ENCODE peak calls at places on chromosomes 12 and 14, in six cellular contexts. One of them, this sample, is unnamed.

GRCh38 chr12:120669055-120669828 is 17.7 kb upstream of the MLEC start:
- DNase-seq in upper lobe of left lung: no peak
- DNase-seq in lung: no peak
- DNase-seq in tibial artery: peak; percentile 32
- DNase-seq in heart left ventricle: no peak
- DNase-seq in keratinocyte: no peak
- DNase-seq in this sample: no peak

GRCh38 chr14:33280646-33281045 is 342.0 kb downstream of the NPAS3 start:
- DNase-seq in keratinocyte: no peak
- DNase-seq in tibial artery: no peak
- DNase-seq in lung: no peak
- DNase-seq in heart left ventricle: no peak
- DNase-seq in upper lobe of left lung: no peak
- DNase-seq in this sample: peak; percentile 16

GRCh38 chr12:22377731-22378496 is 43.4 kb upstream of the ST8SIA1 start:
- DNase-seq in heart left ventricle: no peak
- DNase-seq in lung: no peak
- DNase-seq in upper lobe of left lung: no peak
- DNase-seq in tibial artery: no peak
- DNase-seq in keratinocyte: no peak
- DNase-seq in this sample: peak; percentile 33

GRCh38 chr12:124626841-124627502 is 59.6 kb upstream of the NCOR2 start:
- DNase-seq in tibial artery: peak; percentile 80
- DNase-seq in keratinocyte: no peak
- DNase-seq in heart left ventricle: peak; percentile 86
- DNase-seq in upper lobe of left lung: no peak
- DNase-seq in lung: no peak
- DNase-seq in this sample: peak; percentile 87

GRCh38 chr14:69153848-69154208 is 909 bp upstream of the DCAF5 start:
- DNase-seq in tibial artery: peak; percentile 42
- DNase-seq in heart left ventricle: peak; percentile 39
- DNase-seq in upper lobe of left lung: peak; percentile 56
- DNase-seq in lung: peak; percentile 33
- DNase-seq in keratinocyte: no peak
- DNase-seq in this sample: no peak

GRCh38 chr12:37548266-37548805 is 768.2 kb upstream of the ALG10B start:
- DNase-seq in tibial artery: no peak
- DNase-seq in keratinocyte: no peak
- DNase-seq in upper lobe of left lung: no peak
- DNase-seq in lung: no peak
- DNase-seq in heart left ventricle: no peak
- DNase-seq in this sample: no peak

GRCh38 chr14:67857778-67858350 is 38.3 kb downstream of the RAD51B start:
- DNase-seq in tibial artery: no peak
- DNase-seq in heart left ventricle: no peak
- DNase-seq in lung: no peak
- DNase-seq in keratinocyte: no peak
- DNase-seq in upper lobe of left lung: no peak
- DNase-seq in this sample: no peak

GRCh38 chr14:99408286-99408970 is 72.2 kb downstream of the SETD3 start:
- DNase-seq in lung: no peak
- DNase-seq in keratinocyte: no peak
- DNase-seq in heart left ventricle: no peak
- DNase-seq in tibial artery: no peak
- DNase-seq in upper lobe of left lung: peak; percentile 56
- DNase-seq in this sample: no peak

GRCh38 chr12:128724468-128725046 is 99.2 kb downstream of the SLC15A4 start:
- DNase-seq in upper lobe of left lung: no peak
- DNase-seq in heart left ventricle: no peak
- DNase-seq in lung: no peak
- DNase-seq in keratinocyte: no peak
- DNase-seq in tibial artery: no peak
- DNase-seq in this sample: no peak

GRCh38 chr12:79409562-79409961 is 281.2 kb downstream of the PAWR start:
- DNase-seq in tibial artery: no peak
- DNase-seq in heart left ventricle: no peak
- DNase-seq in lung: no peak
- DNase-seq in keratinocyte: no peak
- DNase-seq in upper lobe of left lung: no peak
- DNase-seq in this sample: peak; percentile 93

GRCh38 chr14:87712386-87713113 is 280.4 kb downstream of the GALC start:
- DNase-seq in tibial artery: no peak
- DNase-seq in upper lobe of left lung: no peak
- DNase-seq in lung: no peak
- DNase-seq in keratinocyte: no peak
- DNase-seq in heart left ventricle: no peak
- DNase-seq in this sample: no peak

GRCh38 chr12:3354586-3354985 is 136.4 kb upstream of the PRMT8 start:
- DNase-seq in keratinocyte: no peak
- DNase-seq in upper lobe of left lung: no peak
- DNase-seq in lung: no peak
- DNase-seq in heart left ventricle: no peak
- DNase-seq in tibial artery: no peak
- DNase-seq in this sample: no peak

GRCh38 chr12:13347241-13348043 is 150.9 kb downstream of the EMP1 start:
- DNase-seq in tibial artery: no peak
- DNase-seq in lung: no peak
- DNase-seq in upper lobe of left lung: no peak
- DNase-seq in heart left ventricle: no peak
- DNase-seq in keratinocyte: no peak
- DNase-seq in this sample: peak; percentile 71

GRCh38 chr12:123363743-123364531 is 710 bp downstream of the SBNO1 start:
- DNase-seq in tibial artery: no peak
- DNase-seq in heart left ventricle: peak; percentile 10
- DNase-seq in upper lobe of left lung: peak; percentile 26
- DNase-seq in keratinocyte: no peak
- DNase-seq in lung: peak; percentile 31
- DNase-seq in this sample: peak; percentile 17

GRCh38 chr14:35277179-35277578 is 15.0 kb upstream of the PSMA6 start:
- DNase-seq in upper lobe of left lung: peak; percentile 49
- DNase-seq in keratinocyte: no peak
- DNase-seq in tibial artery: no peak
- DNase-seq in heart left ventricle: no peak
- DNase-seq in lung: no peak
- DNase-seq in this sample: no peak

GRCh38 chr12:51378749-51379148 is 12.5 kb downstream of the GALNT6 start:
- DNase-seq in lung: no peak
- DNase-seq in upper lobe of left lung: no peak
- DNase-seq in tibial artery: no peak
- DNase-seq in keratinocyte: no peak
- DNase-seq in heart left ventricle: no peak
- DNase-seq in this sample: no peak
- H3K4me3 ChIP-seq in lung: no peak overlapping the region
- H3K4me3 ChIP-seq in upper lobe of left lung: no peak overlapping the region
- H3K4me3 ChIP-seq in tibial artery: no peak overlapping the region
- H3K4me3 ChIP-seq in keratinocyte: no peak overlapping the region
- H3K4me3 ChIP-seq in heart left ventricle: no peak overlapping the region
- H3K4me3 ChIP-seq in this sample: no peak overlapping the region

GRCh38 chr12:131830335-131831020 is 2.3 kb downstream of the MMP17 start:
- DNase-seq in tibial artery: peak; percentile 71
- DNase-seq in keratinocyte: no peak
- DNase-seq in heart left ventricle: peak; percentile 80
- DNase-seq in lung: peak; percentile 65
- DNase-seq in upper lobe of left lung: peak; percentile 76
- DNase-seq in this sample: peak; percentile 78
- TF ChIP-seq CTCF in tibial artery: peak; percentile 40
- TF ChIP-seq CTCF in keratinocyte: peak; percentile 60
- TF ChIP-seq CTCF in heart left ventricle: peak; percentile 61
- TF ChIP-seq CTCF in lung: peak; percentile 17
- TF ChIP-seq CTCF in upper lobe of left lung: peak; percentile 49
- TF ChIP-seq CTCF in this sample: peak; percentile 63

GRCh38 chr12:53388932-53389331 is 9.0 kb downstream of the SP1 start:
- DNase-seq in lung: no peak
- DNase-seq in keratinocyte: no peak
- DNase-seq in tibial artery: no peak
- DNase-seq in upper lobe of left lung: no peak
- DNase-seq in heart left ventricle: no peak
- DNase-seq in this sample: no peak
- H3K4me3 ChIP-seq in lung: no peak overlapping the region
- H3K4me3 ChIP-seq in keratinocyte: no peak overlapping the region
- H3K4me3 ChIP-seq in tibial artery: no peak overlapping the region
- H3K4me3 ChIP-seq in upper lobe of left lung: no peak overlapping the region
- H3K4me3 ChIP-seq in heart left ventricle: peak overlapping the region; percentile 5
- H3K4me3 ChIP-seq in this sample: no peak overlapping the region

GRCh38 chr14:58131386-58131785 is 20.6 kb downstream of the ARMH4 start:
- DNase-seq in keratinocyte: no peak
- DNase-seq in heart left ventricle: no peak
- DNase-seq in tibial artery: no peak
- DNase-seq in upper lobe of left lung: no peak
- DNase-seq in lung: no peak
- DNase-seq in this sample: peak; percentile 34
- TF ChIP-seq CTCF in keratinocyte: no peak
- TF ChIP-seq CTCF in heart left ventricle: no peak
- TF ChIP-seq CTCF in tibial artery: no peak
- TF ChIP-seq CTCF in upper lobe of left lung: no peak
- TF ChIP-seq CTCF in lung: no peak
- TF ChIP-seq CTCF in this sample: no peak

DNA sequence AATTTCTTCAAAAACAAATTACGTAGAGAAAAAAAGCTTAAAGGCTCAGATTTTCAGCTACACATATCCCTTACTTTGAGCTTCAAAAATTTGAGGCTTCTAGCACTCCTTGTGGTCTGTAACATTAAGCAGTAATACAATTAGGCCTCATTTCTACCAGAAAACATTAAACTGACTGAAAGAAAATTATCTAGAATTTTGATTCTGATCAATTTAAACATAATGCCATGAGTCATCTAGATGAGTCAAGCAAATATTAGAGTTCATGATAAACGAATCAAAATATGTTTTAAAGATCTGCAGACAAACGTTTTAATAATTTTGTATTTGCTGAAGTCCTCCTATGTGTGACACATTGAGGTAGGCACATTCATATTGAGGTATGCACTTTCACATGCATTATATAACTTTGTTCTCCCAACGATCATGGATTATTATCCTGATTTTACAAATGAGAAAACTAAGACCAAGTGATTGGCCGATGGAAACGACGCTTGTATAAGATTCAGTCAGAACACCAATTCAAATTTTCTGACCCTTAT is 4.3 kb downstream of the OSBPL8 start:
- DNase-seq in upper lobe of left lung: no peak
- DNase-seq in lung: no peak
- DNase-seq in heart left ventricle: no peak
- DNase-seq in tibial artery: no peak
- DNase-seq in keratinocyte: no peak
- DNase-seq in this sample: no peak
- H3K4me3 ChIP-seq in upper lobe of left lung: no peak overlapping the region
- H3K4me3 ChIP-seq in lung: no peak overlapping the region
- H3K4me3 ChIP-seq in heart left ventricle: no peak overlapping the region
- H3K4me3 ChIP-seq in tibial artery: no peak overlapping the region
- H3K4me3 ChIP-seq in keratinocyte: no peak overlapping the region
- H3K4me3 ChIP-seq in this sample: no peak overlapping the region

This sample was measured in astrocyte of the spinal cord.